ENCODE peak calls at places on chromosomes 5 and 9, in four cellular contexts. One of them, this sample, is unnamed.

GRCh38 chr5:133051547-133052316 is at the start of gene HSPA4:
- DNase-seq in K562: peak
- DNase-seq in GM12878: peak
- DNase-seq in endothelial cell of umbilical vein: peak
- DNase-seq in this sample: peak

GRCh38 chr5:132962429-132962928 is 955 bp downstream of the AFF4 start:
- DNase-seq in GM12878: no peak
- DNase-seq in K562: peak
- DNase-seq in endothelial cell of umbilical vein: peak
- DNase-seq in this sample: peak

GRCh38 chr5:153970496-153970895 is 68.2 kb downstream of the FAM114A2 start:
- DNase-seq in endothelial cell of umbilical vein: no peak
- DNase-seq in GM12878: no peak
- DNase-seq in K562: no peak
- DNase-seq in this sample: no peak

GRCh38 chr9:124356745-124357390 is 58.4 kb downstream of the PSMB7 start:
- DNase-seq in K562: no peak
- DNase-seq in endothelial cell of umbilical vein: no peak
- DNase-seq in GM12878: no peak
- DNase-seq in this sample: no peak

GRCh38 chr5:67536892-67537291 is 340.3 kb upstream of the CD180 start:
- DNase-seq in endothelial cell of umbilical vein: peak
- DNase-seq in K562: no peak
- DNase-seq in GM12878: no peak
- DNase-seq in this sample: no peak

GRCh38 chr5:173412566-173412965 is 84.4 kb upstream of the STC2 start:
- DNase-seq in GM12878: no peak
- DNase-seq in endothelial cell of umbilical vein: no peak
- DNase-seq in K562: no peak
- DNase-seq in this sample: peak

GRCh38 chr5:86837610-86838009 is 219.9 kb downstream of the COX7C start:
- DNase-seq in K562: no peak
- DNase-seq in GM12878: no peak
- DNase-seq in endothelial cell of umbilical vein: no peak
- DNase-seq in this sample: peak

GRCh38 chr9:97555164-97555563 is 53.7 kb downstream of the TMOD1 start:
- DNase-seq in endothelial cell of umbilical vein: peak
- DNase-seq in GM12878: no peak
- DNase-seq in K562: no peak
- DNase-seq in this sample: peak

GRCh38 chr5:54936201-54936600 is 49.2 kb downstream of the ESM1 start:
- DNase-seq in K562: no peak
- DNase-seq in endothelial cell of umbilical vein: peak
- DNase-seq in GM12878: no peak
- DNase-seq in this sample: no peak

GRCh38 chr5:131628990-131629389 is 6.0 kb downstream of the RAPGEF6 start:
- DNase-seq in K562: no peak
- DNase-seq in endothelial cell of umbilical vein: no peak
- DNase-seq in GM12878: no peak
- DNase-seq in this sample: peak

GRCh38 chr5:61279725-61280124 is 52.3 kb upstream of the ZSWIM6 start:
- DNase-seq in K562: no peak
- DNase-seq in GM12878: no peak
- DNase-seq in endothelial cell of umbilical vein: no peak
- DNase-seq in this sample: peak

GRCh38 chr9:133949486-133950061 is 42.5 kb downstream of the VAV2 start:
- DNase-seq in GM12878: no peak
- DNase-seq in K562: no peak
- DNase-seq in endothelial cell of umbilical vein: no peak
- DNase-seq in this sample: no peak

GRCh38 chr9:25917593-25918426 is 239.6 kb upstream of the TUSC1 start:
- DNase-seq in K562: no peak
- DNase-seq in GM12878: no peak
- DNase-seq in endothelial cell of umbilical vein: no peak
- DNase-seq in this sample: no peak

GRCh38 chr5:155263381-155263780 is 249.8 kb downstream of the KIF4B start:
- DNase-seq in K562: no peak
- DNase-seq in endothelial cell of umbilical vein: no peak
- DNase-seq in GM12878: no peak
- DNase-seq in this sample: no peak

GRCh38 chr5:42756630-42757601 is at the start of gene CCDC152:
- DNase-seq in GM12878: no peak
- DNase-seq in endothelial cell of umbilical vein: no peak
- DNase-seq in K562: peak
- DNase-seq in this sample: peak

GRCh38 chr5:145718956-145719355 is 116.2 kb downstream of the PRELID2 start:
- DNase-seq in GM12878: no peak
- DNase-seq in K562: no peak
- DNase-seq in endothelial cell of umbilical vein: peak
- DNase-seq in this sample: peak

GRCh38 chr5:38467353-38468040 is 88.9 kb downstream of the LIFR start:
- DNase-seq in endothelial cell of umbilical vein: peak
- DNase-seq in K562: no peak
- DNase-seq in GM12878: no peak
- DNase-seq in this sample: peak

GRCh38 chr9:89863837-89864236 is 259.0 kb downstream of the GADD45G start:
- DNase-seq in endothelial cell of umbilical vein: no peak
- DNase-seq in K562: no peak
- DNase-seq in GM12878: no peak
- DNase-seq in this sample: no peak

GRCh38 chr5:58366461-58366860 is 93.4 kb downstream of the PLK2 start:
- DNase-seq in GM12878: no peak
- DNase-seq in K562: no peak
- DNase-seq in endothelial cell of umbilical vein: no peak
- DNase-seq in this sample: peak

GRCh38 chr5:143008809-143009521 is 238.8 kb downstream of the ARHGAP26 start:
- DNase-seq in endothelial cell of umbilical vein: peak
- DNase-seq in GM12878: peak
- DNase-seq in K562: no peak
- DNase-seq in this sample: peak

GRCh38 chr5:177494356-177495195 is 2.8 kb downstream of the PDLIM7 start:
- DNase-seq in K562: peak
- DNase-seq in endothelial cell of umbilical vein: peak
- DNase-seq in GM12878: no peak
- DNase-seq in this sample: peak

GRCh38 chr9:17134396-17134842 is 421 bp upstream of the CNTLN start:
- DNase-seq in GM12878: no peak
- DNase-seq in K562: no peak
- DNase-seq in endothelial cell of umbilical vein: no peak
- DNase-seq in this sample: peak

GRCh38 chr5:39461007-39461682 is 36.4 kb upstream of the DAB2 start:
- DNase-seq in GM12878: peak
- DNase-seq in K562: no peak
- DNase-seq in endothelial cell of umbilical vein: no peak
- DNase-seq in this sample: no peak

GRCh38 chr5:81167544-81167943 is 65.6 kb upstream of the CKMT2 start:
- DNase-seq in GM12878: no peak
- DNase-seq in K562: no peak
- DNase-seq in endothelial cell of umbilical vein: no peak
- DNase-seq in this sample: no peak

DNA sequence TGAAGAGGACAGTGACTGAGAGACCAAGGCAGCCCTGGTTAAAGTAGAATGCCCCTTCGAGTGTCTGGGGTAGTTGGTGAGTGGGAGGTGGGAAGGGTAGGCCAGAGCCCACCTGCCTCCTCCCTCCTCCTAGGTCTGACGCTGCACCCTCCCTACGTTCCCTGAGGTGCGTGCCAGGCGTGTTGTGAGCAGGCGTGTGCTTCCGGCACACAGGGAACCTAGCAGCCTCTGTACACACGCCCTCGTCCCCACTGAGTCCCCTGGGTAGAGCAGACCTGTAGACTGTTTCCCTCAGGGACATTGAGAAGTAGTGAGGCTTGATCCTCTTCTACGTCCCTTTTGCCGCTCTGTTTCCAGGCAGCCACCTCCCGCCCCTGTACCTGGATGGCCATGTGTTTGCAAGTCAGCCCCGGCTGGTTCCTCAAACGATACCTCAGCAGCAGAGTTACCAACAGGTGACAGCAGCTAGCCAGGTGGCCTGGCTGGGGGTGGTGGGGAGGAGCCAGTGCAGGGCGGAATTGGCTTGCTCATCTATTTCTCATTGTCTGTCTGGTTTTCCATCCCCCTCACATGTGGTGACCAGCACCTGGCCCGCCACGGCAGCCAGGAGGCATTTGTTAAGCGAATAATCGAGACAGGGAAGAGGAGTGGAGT is 16.9 kb upstream of the POMT1 start:
- DNase-seq in K562: no peak
- DNase-seq in endothelial cell of umbilical vein: no peak
- DNase-seq in GM12878: no peak
- DNase-seq in this sample: no peak
- TF ChIP-seq FOS in K562: no peak
- TF ChIP-seq FOS in endothelial cell of umbilical vein: no peak
- TF ChIP-seq FOS in GM12878: no peak
- TF ChIP-seq FOS in this sample: no peak

GRCh38 chr9:81080900-81081299 is 608.4 kb downstream of the TLE1 start:
- DNase-seq in K562: no peak
- DNase-seq in endothelial cell of umbilical vein: no peak
- DNase-seq in GM12878: no peak
- DNase-seq in this sample: no peak

GRCh38 chr9:81082251-81082650 is 607.1 kb downstream of the TLE1 start:
- DNase-seq in endothelial cell of umbilical vein: no peak
- DNase-seq in K562: no peak
- DNase-seq in GM12878: no peak
- DNase-seq in this sample: peak

GRCh38 chr9:81083821-81084512 is 605.4 kb downstream of the TLE1 start:
- DNase-seq in K562: no peak
- DNase-seq in GM12878: no peak
- DNase-seq in endothelial cell of umbilical vein: peak
- DNase-seq in this sample: peak

GRCh38 chr9:81080185-81080584 is 609.2 kb downstream of the TLE1 start:
- DNase-seq in endothelial cell of umbilical vein: no peak
- DNase-seq in K562: no peak
- DNase-seq in GM12878: no peak
- DNase-seq in this sample: no peak

GRCh38 chr9:81083062-81083461 is 606.3 kb downstream of the TLE1 start:
- DNase-seq in endothelial cell of umbilical vein: no peak
- DNase-seq in K562: no peak
- DNase-seq in GM12878: no peak
- DNase-seq in this sample: peak
- TF ChIP-seq FOS in endothelial cell of umbilical vein: no peak
- TF ChIP-seq FOS in K562: no peak
- TF ChIP-seq FOS in GM12878: no peak
- TF ChIP-seq FOS in this sample: no peak

GRCh38 chr5:135007305-135007704 is 26.7 kb downstream of the PITX1 start:
- DNase-seq in GM12878: no peak
- DNase-seq in endothelial cell of umbilical vein: no peak
- DNase-seq in K562: peak
- DNase-seq in this sample: no peak

GRCh38 chr5:135009736-135010501 is 24.1 kb downstream of the PITX1 start:
- DNase-seq in endothelial cell of umbilical vein: no peak
- DNase-seq in GM12878: no peak
- DNase-seq in K562: no peak
- DNase-seq in this sample: no peak

GRCh38 chr5:135007749-135008363 is 26.2 kb downstream of the PITX1 start:
- DNase-seq in GM12878: no peak
- DNase-seq in K562: peak
- DNase-seq in endothelial cell of umbilical vein: no peak
- DNase-seq in this sample: no peak

GRCh38 chr5:135008981-135009735 is 24.9 kb downstream of the PITX1 start:
- DNase-seq in endothelial cell of umbilical vein: no peak
- DNase-seq in GM12878: no peak
- DNase-seq in K562: no peak
- DNase-seq in this sample: no peak

DNA sequence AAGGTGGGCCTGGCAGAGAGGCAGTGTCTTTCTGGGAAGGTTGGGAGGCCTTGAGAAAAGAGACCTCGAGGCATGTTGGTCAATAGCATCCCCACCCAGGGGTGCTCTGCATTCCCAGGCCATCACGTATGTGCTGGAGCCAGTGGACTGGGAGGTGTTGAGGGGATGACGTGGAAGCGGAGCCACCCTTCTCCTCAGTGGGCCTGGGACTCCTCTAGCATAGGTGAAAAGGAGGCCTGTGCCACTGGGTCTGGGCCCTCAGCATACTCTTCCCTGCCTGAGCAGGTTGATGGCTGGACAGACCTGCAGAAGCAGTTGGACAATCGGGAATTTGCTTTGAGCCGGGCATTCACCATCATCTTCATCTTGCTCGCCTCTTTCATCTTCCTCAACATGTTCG is 25.5 kb downstream of the PITX1 start:
- DNase-seq in endothelial cell of umbilical vein: no peak
- DNase-seq in K562: peak
- DNase-seq in GM12878: no peak
- DNase-seq in this sample: no peak
- TF ChIP-seq FOS in endothelial cell of umbilical vein: no peak
- TF ChIP-seq FOS in K562: no peak
- TF ChIP-seq FOS in GM12878: no peak
- TF ChIP-seq FOS in this sample: no peak

GRCh38 chr9:121744687-121745395 is 93.4 kb downstream of the DAB2IP start:
- DNase-seq in K562: no peak
- DNase-seq in endothelial cell of umbilical vein: no peak
- DNase-seq in GM12878: no peak
- DNase-seq in this sample: peak
- TF ChIP-seq FOS in K562: no peak
- TF ChIP-seq FOS in endothelial cell of umbilical vein: no peak
- TF ChIP-seq FOS in GM12878: no peak
- TF ChIP-seq FOS in this sample: no peak

GRCh38 chr9:106653111-106653697 is 209.8 kb upstream of the ZNF462 start:
- DNase-seq in endothelial cell of umbilical vein: no peak
- DNase-seq in GM12878: no peak
- DNase-seq in K562: no peak
- DNase-seq in this sample: no peak

GRCh38 chr9:106649664-106650063 is 213.3 kb upstream of the ZNF462 start:
- DNase-seq in K562: no peak
- DNase-seq in GM12878: no peak
- DNase-seq in endothelial cell of umbilical vein: no peak
- DNase-seq in this sample: no peak

GRCh38 chr9:106643211-106643930 is 219.6 kb upstream of the ZNF462 start:
- DNase-seq in endothelial cell of umbilical vein: no peak
- DNase-seq in K562: no peak
- DNase-seq in GM12878: no peak
- DNase-seq in this sample: no peak

GRCh38 chr9:106644661-106645060 is 218.3 kb upstream of the ZNF462 start:
- DNase-seq in K562: no peak
- DNase-seq in GM12878: no peak
- DNase-seq in endothelial cell of umbilical vein: no peak
- DNase-seq in this sample: no peak

GRCh38 chr9:106648799-106649198 is 214.2 kb upstream of the ZNF462 start:
- DNase-seq in endothelial cell of umbilical vein: peak
- DNase-seq in K562: no peak
- DNase-seq in GM12878: no peak
- DNase-seq in this sample: peak
- TF ChIP-seq FOS in endothelial cell of umbilical vein: no peak
- TF ChIP-seq FOS in K562: no peak
- TF ChIP-seq FOS in GM12878: no peak
- TF ChIP-seq FOS in this sample: no peak

This sample was measured in IMR-90.